ENCODE peak calls at places on chromosome 15, in nine cellular contexts. One of them, this sample, is unnamed.
A peak's percentile ranks its signal among the peaks of the same experiment; 100 is the strongest.

GRCh38 chr15:92074646-92075045 is 221.1 kb downstream of the SLCO3A1 start:
- ATAC-seq in CD4-positive, alpha-beta T cell: no peak
- ATAC-seq in CD4-positive, CD25-positive, alpha-beta regulatory T cell: no peak
- ATAC-seq in T-cell: no peak
- ATAC-seq in pancreas: no peak
- ATAC-seq in heart right ventricle: peak; percentile 54
- ATAC-seq in activated naive CD8-positive, alpha-beta T cell treated with anti-CD3 and anti-CD28 coated beads, Interleukin-2, amount 10 ng/mL, durations not matched to agents 7 days and 5 days: no peak
- ATAC-seq in naive thymus-derived CD4-positive, alpha-beta T cell: no peak
- ATAC-seq in Right ventricle myocardium superior: peak; percentile 14
- ATAC-seq in this sample: peak; percentile 20

GRCh38 chr15:94240486-94240885 is 9.1 kb downstream of the MCTP2 start:
- ATAC-seq in activated naive CD8-positive, alpha-beta T cell treated with anti-CD3 and anti-CD28 coated beads, Interleukin-2, amount 10 ng/mL, durations not matched to agents 7 days and 5 days: no peak
- ATAC-seq in T-cell: no peak
- ATAC-seq in Right ventricle myocardium superior: no peak
- ATAC-seq in heart right ventricle: no peak
- ATAC-seq in CD4-positive, alpha-beta T cell: no peak
- ATAC-seq in CD4-positive, CD25-positive, alpha-beta regulatory T cell: no peak
- ATAC-seq in pancreas: no peak
- ATAC-seq in naive thymus-derived CD4-positive, alpha-beta T cell: no peak
- ATAC-seq in this sample: no peak

GRCh38 chr15:61025283-61025682 is 203.8 kb downstream of the RORA start:
- ATAC-seq in CD4-positive, alpha-beta T cell: no peak
- ATAC-seq in T-cell: no peak
- ATAC-seq in activated naive CD8-positive, alpha-beta T cell treated with anti-CD3 and anti-CD28 coated beads, Interleukin-2, amount 10 ng/mL, durations not matched to agents 7 days and 5 days: no peak
- ATAC-seq in naive thymus-derived CD4-positive, alpha-beta T cell: no peak
- ATAC-seq in CD4-positive, CD25-positive, alpha-beta regulatory T cell: no peak
- ATAC-seq in Right ventricle myocardium superior: peak; percentile 20
- ATAC-seq in heart right ventricle: peak; percentile 37
- ATAC-seq in pancreas: no peak
- ATAC-seq in this sample: no peak

GRCh38 chr15:41435037-41435786 is 18.3 kb downstream of the RTF1 start:
- ATAC-seq in heart right ventricle: no peak
- ATAC-seq in pancreas: no peak
- ATAC-seq in T-cell: no peak
- ATAC-seq in naive thymus-derived CD4-positive, alpha-beta T cell: no peak
- ATAC-seq in activated naive CD8-positive, alpha-beta T cell treated with anti-CD3 and anti-CD28 coated beads, Interleukin-2, amount 10 ng/mL, durations not matched to agents 7 days and 5 days: no peak
- ATAC-seq in CD4-positive, alpha-beta T cell: no peak
- ATAC-seq in Right ventricle myocardium superior: no peak
- ATAC-seq in CD4-positive, CD25-positive, alpha-beta regulatory T cell: no peak
- ATAC-seq in this sample: no peak

GRCh38 chr15:67011620-67012005 is 53.8 kb upstream of the SMAD3 start:
- ATAC-seq in CD4-positive, CD25-positive, alpha-beta regulatory T cell: no peak
- ATAC-seq in CD4-positive, alpha-beta T cell: no peak
- ATAC-seq in naive thymus-derived CD4-positive, alpha-beta T cell: no peak
- ATAC-seq in heart right ventricle: no peak
- ATAC-seq in activated naive CD8-positive, alpha-beta T cell treated with anti-CD3 and anti-CD28 coated beads, Interleukin-2, amount 10 ng/mL, durations not matched to agents 7 days and 5 days: no peak
- ATAC-seq in T-cell: no peak
- ATAC-seq in Right ventricle myocardium superior: no peak
- ATAC-seq in pancreas: peak; percentile 11
- ATAC-seq in this sample: no peak

GRCh38 chr15:42798802-42799201 is 61.9 kb upstream of the CDAN1 start:
- ATAC-seq in CD4-positive, alpha-beta T cell: no peak
- ATAC-seq in T-cell: no peak
- ATAC-seq in CD4-positive, CD25-positive, alpha-beta regulatory T cell: no peak
- ATAC-seq in pancreas: no peak
- ATAC-seq in heart right ventricle: no peak
- ATAC-seq in Right ventricle myocardium superior: no peak
- ATAC-seq in activated naive CD8-positive, alpha-beta T cell treated with anti-CD3 and anti-CD28 coated beads, Interleukin-2, amount 10 ng/mL, durations not matched to agents 7 days and 5 days: no peak
- ATAC-seq in naive thymus-derived CD4-positive, alpha-beta T cell: no peak
- ATAC-seq in this sample: no peak

GRCh38 chr15:60744826-60745225 is 265.9 kb upstream of the ICE2 start:
- ATAC-seq in Right ventricle myocardium superior: peak; percentile 86
- ATAC-seq in pancreas: no peak
- ATAC-seq in naive thymus-derived CD4-positive, alpha-beta T cell: no peak
- ATAC-seq in CD4-positive, alpha-beta T cell: no peak
- ATAC-seq in CD4-positive, CD25-positive, alpha-beta regulatory T cell: no peak
- ATAC-seq in heart right ventricle: peak; percentile 86
- ATAC-seq in activated naive CD8-positive, alpha-beta T cell treated with anti-CD3 and anti-CD28 coated beads, Interleukin-2, amount 10 ng/mL, durations not matched to agents 7 days and 5 days: no peak
- ATAC-seq in T-cell: no peak
- ATAC-seq in this sample: no peak

GRCh38 chr15:79339588-79340314 is 28.8 kb downstream of the TMED3 start:
- ATAC-seq in Right ventricle myocardium superior: no peak
- ATAC-seq in activated naive CD8-positive, alpha-beta T cell treated with anti-CD3 and anti-CD28 coated beads, Interleukin-2, amount 10 ng/mL, durations not matched to agents 7 days and 5 days: no peak
- ATAC-seq in T-cell: no peak
- ATAC-seq in pancreas: peak; percentile 66
- ATAC-seq in CD4-positive, alpha-beta T cell: no peak
- ATAC-seq in CD4-positive, CD25-positive, alpha-beta regulatory T cell: no peak
- ATAC-seq in naive thymus-derived CD4-positive, alpha-beta T cell: no peak
- ATAC-seq in heart right ventricle: no peak
- ATAC-seq in this sample: peak; percentile 82

GRCh38 chr15:55916666-55917409 is 76.6 kb downstream of the NEDD4 start:
- ATAC-seq in T-cell: no peak
- ATAC-seq in naive thymus-derived CD4-positive, alpha-beta T cell: no peak
- ATAC-seq in heart right ventricle: no peak
- ATAC-seq in pancreas: no peak
- ATAC-seq in CD4-positive, CD25-positive, alpha-beta regulatory T cell: no peak
- ATAC-seq in activated naive CD8-positive, alpha-beta T cell treated with anti-CD3 and anti-CD28 coated beads, Interleukin-2, amount 10 ng/mL, durations not matched to agents 7 days and 5 days: no peak
- ATAC-seq in CD4-positive, alpha-beta T cell: no peak
- ATAC-seq in Right ventricle myocardium superior: peak; percentile 25
- ATAC-seq in this sample: peak; percentile 83

GRCh38 chr15:90645873-90646605 is 71.1 kb upstream of the BLM start:
- ATAC-seq in naive thymus-derived CD4-positive, alpha-beta T cell: no peak
- ATAC-seq in CD4-positive, alpha-beta T cell: no peak
- ATAC-seq in heart right ventricle: no peak
- ATAC-seq in pancreas: peak; percentile 27
- ATAC-seq in Right ventricle myocardium superior: no peak
- ATAC-seq in activated naive CD8-positive, alpha-beta T cell treated with anti-CD3 and anti-CD28 coated beads, Interleukin-2, amount 10 ng/mL, durations not matched to agents 7 days and 5 days: no peak
- ATAC-seq in T-cell: no peak
- ATAC-seq in CD4-positive, CD25-positive, alpha-beta regulatory T cell: no peak
- ATAC-seq in this sample: peak; percentile 6

GRCh38 chr15:93048759-93049161 is 40.3 kb downstream of the RGMA start:
- ATAC-seq in CD4-positive, CD25-positive, alpha-beta regulatory T cell: no peak
- ATAC-seq in pancreas: peak; percentile 8
- ATAC-seq in CD4-positive, alpha-beta T cell: no peak
- ATAC-seq in heart right ventricle: no peak
- ATAC-seq in activated naive CD8-positive, alpha-beta T cell treated with anti-CD3 and anti-CD28 coated beads, Interleukin-2, amount 10 ng/mL, durations not matched to agents 7 days and 5 days: no peak
- ATAC-seq in T-cell: no peak
- ATAC-seq in Right ventricle myocardium superior: no peak
- ATAC-seq in naive thymus-derived CD4-positive, alpha-beta T cell: no peak
- ATAC-seq in this sample: no peak

GRCh38 chr15:51830279-51830806 is 890 bp downstream of the TMOD3 start:
- ATAC-seq in Right ventricle myocardium superior: peak; percentile 46
- ATAC-seq in activated naive CD8-positive, alpha-beta T cell treated with anti-CD3 and anti-CD28 coated beads, Interleukin-2, amount 10 ng/mL, durations not matched to agents 7 days and 5 days: no peak
- ATAC-seq in T-cell: peak; percentile 27
- ATAC-seq in CD4-positive, CD25-positive, alpha-beta regulatory T cell: no peak
- ATAC-seq in naive thymus-derived CD4-positive, alpha-beta T cell: no peak
- ATAC-seq in pancreas: peak; percentile 16
- ATAC-seq in heart right ventricle: no peak
- ATAC-seq in CD4-positive, alpha-beta T cell: no peak
- ATAC-seq in this sample: peak; percentile 42

GRCh38 chr15:63522143-63522531 is 17.7 kb downstream of the USP3 start:
- ATAC-seq in pancreas: no peak
- ATAC-seq in Right ventricle myocardium superior: peak; percentile 47
- ATAC-seq in heart right ventricle: peak; percentile 57
- ATAC-seq in CD4-positive, CD25-positive, alpha-beta regulatory T cell: no peak
- ATAC-seq in activated naive CD8-positive, alpha-beta T cell treated with anti-CD3 and anti-CD28 coated beads, Interleukin-2, amount 10 ng/mL, durations not matched to agents 7 days and 5 days: no peak
- ATAC-seq in T-cell: no peak
- ATAC-seq in naive thymus-derived CD4-positive, alpha-beta T cell: no peak
- ATAC-seq in CD4-positive, alpha-beta T cell: no peak
- ATAC-seq in this sample: no peak

GRCh38 chr15:91853968-91854943 is 748 bp downstream of the SLCO3A1 start:
- ATAC-seq in naive thymus-derived CD4-positive, alpha-beta T cell: peak; percentile 5
- ATAC-seq in T-cell: peak; percentile 37
- ATAC-seq in heart right ventricle: peak; percentile 45
- ATAC-seq in CD4-positive, alpha-beta T cell: no peak
- ATAC-seq in activated naive CD8-positive, alpha-beta T cell treated with anti-CD3 and anti-CD28 coated beads, Interleukin-2, amount 10 ng/mL, durations not matched to agents 7 days and 5 days: peak; percentile 20
- ATAC-seq in CD4-positive, CD25-positive, alpha-beta regulatory T cell: no peak
- ATAC-seq in pancreas: peak; percentile 54
- ATAC-seq in Right ventricle myocardium superior: peak; percentile 50
- ATAC-seq in this sample: peak; percentile 60

GRCh38 chr15:72196409-72197044 is 1.1 kb downstream of the GRAMD2A start:
- ATAC-seq in pancreas: no peak
- ATAC-seq in heart right ventricle: no peak
- ATAC-seq in naive thymus-derived CD4-positive, alpha-beta T cell: no peak
- ATAC-seq in Right ventricle myocardium superior: no peak
- ATAC-seq in CD4-positive, alpha-beta T cell: no peak
- ATAC-seq in T-cell: no peak
- ATAC-seq in CD4-positive, CD25-positive, alpha-beta regulatory T cell: no peak
- ATAC-seq in activated naive CD8-positive, alpha-beta T cell treated with anti-CD3 and anti-CD28 coated beads, Interleukin-2, amount 10 ng/mL, durations not matched to agents 7 days and 5 days: no peak
- ATAC-seq in this sample: peak; percentile 33

GRCh38 chr15:44537728-44538240 is 837 bp downstream of the EIF3J start:
- ATAC-seq in CD4-positive, CD25-positive, alpha-beta regulatory T cell: no peak
- ATAC-seq in pancreas: no peak
- ATAC-seq in activated naive CD8-positive, alpha-beta T cell treated with anti-CD3 and anti-CD28 coated beads, Interleukin-2, amount 10 ng/mL, durations not matched to agents 7 days and 5 days: no peak
- ATAC-seq in Right ventricle myocardium superior: no peak
- ATAC-seq in heart right ventricle: no peak
- ATAC-seq in T-cell: no peak
- ATAC-seq in naive thymus-derived CD4-positive, alpha-beta T cell: no peak
- ATAC-seq in CD4-positive, alpha-beta T cell: no peak
- ATAC-seq in this sample: peak; percentile 7